ENCODE peak calls at places on chromosomes 11 and 22, in seven cellular contexts. W, S, X, D, J, Q and E are unnamed samples. For H3K36me3, the result is how much of the 10 kb centered on the place peaks cover.

GRCh38 chr11:61126266-61126665 is 24.0 kb downstream of the CD5 start:
- DNase-seq in D (no peak), W (peak), S (no peak), J (peak), X (no peak), Q (no peak), E (no peak)

GRCh38 chr22:28711820-28712777 is 29.5 kb downstream of the CHEK2 start:
- DNase-seq in J (peak), W (no peak), S (no peak), Q (no peak), D (no peak), X (no peak), E (no peak)

GRCh38 chr11:46278387-46279173 is 1.1 kb downstream of the CREB3L1 start:
- DNase-seq in S (peak), D (peak), Q (no peak), J (peak), W (peak), X (peak), E (peak)

GRCh38 chr11:5368502-5369043 is 15.0 kb upstream of the OR51M1 start:
- DNase-seq in Q (no peak), J (no peak), S (no peak), W (no peak), D (no peak), X (no peak), E (no peak)

GRCh38 chr11:12193515-12194336 is 83.3 kb downstream of the MICAL2 start:
- DNase-seq in X (no peak), D (no peak), J (no peak), W (no peak), Q (no peak), S (no peak), E (no peak)

GRCh38 chr11:76185931-76186401 is 20.3 kb downstream of the WNT11 start:
- DNase-seq in J (peak), S (peak), D (peak), X (no peak), Q (peak), W (peak), E (no peak)

GRCh38 chr11:128089962-128090361 is 497.4 kb downstream of the ETS1 start:
- DNase-seq in Q (no peak), W (no peak), J (no peak), S (no peak), D (no peak), X (no peak), E (no peak)

GRCh38 chr22:45302047-45302446 is 7.7 kb upstream of the FAM118A start:
- DNase-seq in W (no peak), Q (no peak), D (no peak), X (no peak), S (no peak), J (peak), E (no peak)

GRCh38 chr22:22753526-22754267 is 109.3 kb downstream of the GGTLC2 start:
- DNase-seq in S (no peak), D (peak), J (peak), X (peak), Q (peak), W (peak), E (no peak)

GRCh38 chr22:35587447-35587870 is 29.7 kb downstream of the MB start:
- DNase-seq in S (peak), W (no peak), J (no peak), Q (peak), D (peak), X (no peak), E (peak)

GRCh38 chr11:1542267-1542666 is 29.8 kb downstream of the DUSP8 start:
- DNase-seq in S (no peak), D (no peak), X (no peak), W (no peak), J (no peak), Q (no peak), E (no peak)

GRCh38 chr11:130908061-130908460 is 8.2 kb downstream of the SNX19 start:
- DNase-seq in D (no peak), X (no peak), S (no peak), J (no peak), W (no peak), Q (no peak), E (no peak)

GRCh38 chr11:70028147-70028855 is 49.8 kb upstream of the ANO1 start:
- DNase-seq in D (no peak), J (no peak), W (no peak), Q (no peak), S (no peak), X (peak), E (no peak)

GRCh38 chr11:76690736-76691135 is 20.2 kb upstream of the LRRC32 start:
- DNase-seq in S (no peak), D (no peak), X (no peak), Q (no peak), J (peak), W (no peak), E (no peak)

GRCh38 chr11:32006799-32007388 is 84.0 kb upstream of the RCN1 start:
- DNase-seq in D (no peak), Q (no peak), J (peak), S (no peak), X (no peak), W (no peak), E (no peak)

GRCh38 chr11:73358071-73358470 is 18.1 kb upstream of the RELT start:
- DNase-seq in X (no peak), Q (no peak), J (no peak), S (no peak), W (no peak), D (no peak), E (no peak)

GRCh38 chr11:73356979-73357739 is 19.0 kb upstream of the RELT start:
- DNase-seq in D (no peak), W (no peak), Q (no peak), X (no peak), J (no peak), S (no peak), E (no peak)

GRCh38 chr11:73359930-73360742 is 16.1 kb upstream of the RELT start:
- DNase-seq in Q (peak), W (no peak), D (no peak), S (no peak), J (peak), X (peak), E (no peak)

GRCh38 chr11:73360743-73361369 is 15.3 kb upstream of the RELT start:
- DNase-seq in W (no peak), Q (no peak), D (no peak), S (no peak), X (no peak), J (no peak), E (no peak)

DNA sequence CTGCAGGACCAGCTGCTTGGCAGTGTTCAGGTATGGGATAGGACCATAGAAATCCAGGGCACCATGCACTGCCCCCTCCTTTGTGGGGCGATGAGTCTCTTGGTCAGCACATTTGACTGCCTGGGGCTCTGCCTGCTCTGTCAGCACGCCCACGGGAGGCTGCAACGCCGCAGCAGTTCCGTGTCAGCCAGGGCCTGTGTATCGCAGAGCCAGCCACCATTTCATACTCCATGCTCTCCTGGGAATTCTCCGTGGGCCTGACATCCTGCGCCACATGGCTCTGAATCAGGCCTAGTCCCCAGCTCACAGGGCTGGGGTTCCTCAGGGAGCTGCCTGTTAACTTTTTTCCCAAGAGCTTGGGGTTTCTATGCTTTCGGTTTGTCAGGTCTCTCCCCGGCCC is 16.9 kb upstream of the RELT start:
- DNase-seq in W (no peak), D (no peak), X (no peak), Q (peak), S (no peak), J (peak), E (no peak)
- TF ChIP-seq CTCF in W (no peak), D (no peak), X (no peak), Q (no peak), S (no peak), J (no peak), E (no peak)

GRCh38 chr11:109421981-109422590 is at the start of gene C11orf87:
- DNase-seq in X (no peak), Q (peak), W (no peak), D (no peak), J (peak), S (peak), E (peak)
- H3K4me3 ChIP-seq in X (no peak), Q (peak), W (no peak), D (no peak), J (peak), S (peak), E (peak)

GRCh38 chr11:121582296-121582695 is 129.5 kb upstream of the SORL1-AS1 start:
- DNase-seq in S (no peak), Q (no peak), X (no peak), J (no peak), W (no peak), D (no peak), E (no peak)
- H3K36me3 ChIP-seq in S (under half), Q (under half), X (under half), J (under half), W (under half), D (under half), E (under half)

GRCh38 chr11:73758451-73758850 is 2.4 kb downstream of the RAB6A start:
- DNase-seq in S (no peak), X (no peak), Q (no peak), W (no peak), D (no peak), J (no peak), E (no peak)

GRCh38 chr11:73760066-73760679 is 701 bp downstream of the RAB6A start:
- DNase-seq in Q (peak), X (peak), J (peak), S (peak), W (peak), D (peak), E (peak)

GRCh38 chr11:73761403-73761945 is 600 bp upstream of the RAB6A start:
- DNase-seq in W (peak), J (no peak), S (no peak), D (no peak), X (no peak), Q (no peak), E (peak)

GRCh38 chr11:73760680-73761402 is at the start of gene RAB6A:
- DNase-seq in J (peak), W (peak), Q (peak), X (peak), D (peak), S (peak), E (peak)

GRCh38 chr11:73759520-73760065 is 1.3 kb downstream of the RAB6A start:
- DNase-seq in W (no peak), J (peak), Q (no peak), D (no peak), S (no peak), X (no peak), E (no peak)
- TF ChIP-seq CTCF in W (peak), J (peak), Q (peak), D (peak), S (peak), X (peak), E (peak)